ENCODE peak calls at places on chromosomes 5 and 9, in ten cellular contexts. Z, J, I, X, F, D, S, H, O and B are unnamed samples.
A peak's percentile ranks its signal among the peaks of the same experiment; 100 is the strongest.

GRCh38 chr5:32190094-32190493 is 16.0 kb upstream of the GOLPH3 start:
- DNase-seq in Z (no peak), D (no peak), F (no peak), H (no peak), S (no peak), J (no peak), X (no peak), O (peak; percentile 78), I (no peak), B (peak; percentile 67)

GRCh38 chr5:14452685-14453084 is 128.9 kb upstream of the OTULINL start:
- DNase-seq in S (no peak), O (no peak), F (no peak), I (no peak), D (no peak), Z (no peak), X (no peak), J (no peak), H (no peak), B (no peak)

GRCh38 chr9:90287567-90288274 is 354.9 kb downstream of the DIRAS2 start:
- DNase-seq in D (no peak), J (no peak), H (no peak), F (peak; percentile 25), Z (no peak), X (no peak), I (peak; percentile 22), O (no peak), S (no peak), B (no peak)

GRCh38 chr5:15983392-15983791 is 196.2 kb downstream of the MARCHF11 start:
- DNase-seq in X (no peak), F (no peak), Z (no peak), O (no peak), H (no peak), D (no peak), S (no peak), J (no peak), I (no peak), B (no peak)

GRCh38 chr5:90783460-90784333 is 225.1 kb downstream of the ADGRV1 start:
- DNase-seq in Z (peak; percentile 60), X (peak; percentile 39), J (peak; percentile 32), D (peak; percentile 72), S (peak; percentile 54), H (no peak), I (peak; percentile 70), F (peak; percentile 76), O (no peak), B (peak; percentile 40)

GRCh38 chr9:105114318-105114717 is 130.1 kb upstream of the SLC44A1 start:
- DNase-seq in O (no peak), F (peak; percentile 18), H (no peak), I (no peak), J (no peak), D (no peak), S (no peak), X (no peak), Z (no peak), B (no peak)

GRCh38 chr5:92676120-92676838 is 904.7 kb downstream of the NR2F1-AS1 start:
- DNase-seq in X (no peak), I (no peak), H (no peak), J (no peak), S (no peak), D (no peak), F (no peak), O (no peak), Z (no peak), B (no peak)

GRCh38 chr5:160007610-160008009 is 1.3 kb upstream of the TTC1 start:
- DNase-seq in F (no peak), Z (no peak), O (no peak), X (no peak), S (no peak), D (no peak), I (no peak), J (no peak), H (no peak), B (no peak)

GRCh38 chr5:170430871-170431437 is 41.8 kb upstream of the KCNMB1 start:
- DNase-seq in O (no peak), X (no peak), I (no peak), J (no peak), H (peak; percentile 15), Z (peak; percentile 37), D (no peak), F (no peak), S (no peak), B (no peak)

GRCh38 chr5:76084496-76085285 is 1.5 kb downstream of the SV2C start:
- DNase-seq in H (no peak), X (no peak), F (no peak), I (no peak), J (no peak), S (no peak), O (no peak), D (no peak), Z (no peak), B (no peak)

GRCh38 chr9:77449177-77450092 is 198.7 kb downstream of the GNA14 start:
- DNase-seq in I (peak; percentile 99), O (no peak), X (no peak), Z (no peak), D (no peak), F (no peak), J (no peak), S (no peak), H (no peak), B (no peak)

GRCh38 chr5:128052764-128053163 is 30.8 kb upstream of the SLC12A2 start:
- DNase-seq in S (no peak), J (no peak), H (no peak), O (no peak), I (no peak), X (no peak), F (no peak), D (no peak), Z (no peak), B (no peak)

GRCh38 chr5:111072949-111073682 is 1.6 kb downstream of the TSLP start:
- DNase-seq in S (peak; percentile 45), X (peak; percentile 24), F (peak; percentile 20), H (peak; percentile 34), O (peak; percentile 82), D (peak; percentile 9), Z (peak; percentile 49), J (no peak), I (peak; percentile 50), B (peak; percentile 81)

GRCh38 chr5:119356384-119357188 is 767 bp downstream of the TNFAIP8 start:
- DNase-seq in X (no peak), F (peak; percentile 70), I (no peak), Z (no peak), D (no peak), H (no peak), J (no peak), S (no peak), O (no peak), B (no peak)

GRCh38 chr9:110115868-110116542 is 92.0 kb downstream of the C9orf152 start:
- DNase-seq in X (no peak), J (no peak), Z (no peak), O (no peak), F (no peak), S (no peak), D (no peak), H (no peak), I (peak; percentile 79), B (no peak)

GRCh38 chr5:109053995-109054417 is 306.3 kb downstream of the FER start:
- DNase-seq in Z (no peak), O (no peak), X (no peak), I (no peak), F (peak; percentile 20), D (no peak), J (no peak), S (no peak), H (no peak), B (no peak)

GRCh38 chr9:137096785-137097546 is 10.2 kb downstream of the MAN1B1 start:
- DNase-seq in H (no peak), X (no peak), I (no peak), O (no peak), F (no peak), Z (no peak), J (no peak), D (no peak), S (no peak), B (no peak)

GRCh38 chr5:172044631-172045314 is 38.3 kb upstream of the FBXW11 start:
- DNase-seq in I (no peak), O (no peak), D (no peak), H (no peak), S (no peak), X (no peak), J (no peak), F (peak; percentile 13), Z (no peak), B (no peak)

GRCh38 chr5:79773612-79774011 is 84.0 kb downstream of the CMYA5 start:
- DNase-seq in S (no peak), Z (no peak), O (no peak), D (no peak), F (no peak), H (no peak), I (no peak), J (no peak), X (no peak), B (no peak)

GRCh38 chr5:29697786-29698414 is 1495.6 kb upstream of the CDH6 start:
- DNase-seq in H (no peak), S (no peak), F (peak; percentile 48), O (no peak), X (no peak), I (peak; percentile 5), J (no peak), Z (no peak), D (no peak), B (no peak)

GRCh38 chr5:38601843-38602424 is 45.5 kb upstream of the LIFR start:
- DNase-seq in I (peak; percentile 90), F (no peak), D (no peak), S (no peak), Z (no peak), J (no peak), X (no peak), O (no peak), H (no peak), B (no peak)

GRCh38 chr5:139709587-139710369 is 61.6 kb downstream of the CXXC5 start:
- DNase-seq in J (no peak), Z (no peak), O (peak; percentile 70), I (no peak), D (peak; percentile 29), S (peak; percentile 43), H (no peak), F (peak; percentile 50), X (no peak), B (peak; percentile 61)

GRCh38 chr9:130024597-130024994 is 18.4 kb downstream of the FNBP1 start:
- DNase-seq in Z (no peak), S (no peak), X (no peak), F (no peak), I (peak; percentile 74), D (no peak), H (no peak), J (no peak), O (no peak), B (no peak)

GRCh38 chr9:73116030-73116429 is 35.6 kb upstream of the ANXA1 start:
- DNase-seq in X (no peak), S (no peak), O (no peak), Z (no peak), H (no peak), J (no peak), D (no peak), F (no peak), I (peak; percentile 93), B (no peak)

GRCh38 chr5:113606298-113607134 is 93.0 kb downstream of the YTHDC2 start:
- DNase-seq in Z (peak; percentile 57), I (peak; percentile 56), S (peak; percentile 51), D (peak; percentile 29), O (no peak), J (peak; percentile 47), F (peak; percentile 81), H (peak; percentile 14), X (no peak), B (peak; percentile 37)

GRCh38 chr9:114908796-114909448 is 21.5 kb downstream of the TNFSF8 start:
- DNase-seq in I (peak; percentile 38), F (no peak), S (no peak), X (no peak), Z (no peak), H (no peak), J (no peak), D (no peak), O (no peak), B (no peak)

GRCh38 chr9:11356101-11356500 is 743.3 kb upstream of the PTPRD start:
- DNase-seq in O (no peak), S (no peak), J (no peak), X (no peak), Z (no peak), H (no peak), F (no peak), I (peak; percentile 39), D (no peak), B (no peak)

GRCh38 chr5:137192293-137192743 is 306.8 kb downstream of the SPOCK1 start:
- DNase-seq in I (peak; percentile 88), X (no peak), O (no peak), D (no peak), F (no peak), Z (no peak), S (no peak), J (peak; percentile 17), H (no peak), B (no peak)